ENCODE peak calls at places on chromosomes 7 and 10, in eight cellular contexts. C is cardiac muscle cell; J is NCI-H774; G is bronchial epithelial cell; K is activated naive CD4-positive, alpha-beta T cell treated with anti-CD3 and anti-CD28 coated beads for 36 hours; R is SW 1271; Q is central memory CD4-positive, alpha-beta T cell; H is HFF-Myc. P is an unnamed sample.

GRCh38 chr7:148941598-148942280 is 57.6 kb upstream of the EZH2 start:
- DNase-seq in C (peak), J (peak), G (peak), K (peak), R (peak), Q (peak), H (no peak), P (peak)

GRCh38 chr7:130293521-130293920 is 560 bp downstream of the CPA4 start:
- DNase-seq in C (no peak), J (no peak), G (no peak), K (no peak), R (no peak), Q (no peak), H (no peak), P (no peak)

GRCh38 chr7:30985756-30986155 is 22.0 kb downstream of the GHRHR start:
- DNase-seq in C (no peak), J (no peak), G (no peak), K (no peak), R (no peak), Q (no peak), H (no peak), P (no peak)

GRCh38 chr10:103765981-103766380 is 89.4 kb downstream of the SH3PXD2A start:
- DNase-seq in C (no peak), J (no peak), G (peak), K (peak), R (no peak), Q (peak), H (no peak), P (no peak)

GRCh38 chr7:158016171-158017087 is 571.2 kb downstream of the PTPRN2 start:
- DNase-seq in C (no peak), J (no peak), G (no peak), K (no peak), R (no peak), Q (no peak), H (no peak), P (no peak)

GRCh38 chr10:103786020-103786419 is 69.4 kb downstream of the SH3PXD2A start:
- DNase-seq in C (no peak), J (no peak), G (no peak), K (no peak), R (no peak), Q (no peak), H (no peak), P (no peak)

GRCh38 chr10:69439813-69440506 is 11.3 kb upstream of the TSPAN15 start:
- DNase-seq in C (peak), J (peak), G (peak), K (no peak), R (no peak), Q (no peak), H (no peak), P (peak)

GRCh38 chr7:146654048-146654447 is 537.4 kb downstream of the CNTNAP2 start:
- DNase-seq in C (no peak), J (peak), G (no peak), K (no peak), R (no peak), Q (no peak), H (no peak), P (no peak)

GRCh38 chr10:124160176-124160575 is 66.8 kb upstream of the CHST15 start:
- DNase-seq in C (no peak), J (no peak), G (no peak), K (no peak), R (no peak), Q (no peak), H (no peak), P (no peak)

GRCh38 chr7:158824028-158824427 is 5.3 kb downstream of the ESYT2 start:
- DNase-seq in C (peak), J (no peak), G (no peak), K (peak), R (no peak), Q (peak), H (no peak), P (no peak)

GRCh38 chr10:94115725-94116124 is 122.0 kb downstream of the PLCE1 start:
- DNase-seq in C (no peak), J (no peak), G (peak), K (no peak), R (no peak), Q (no peak), H (no peak), P (peak)

GRCh38 chr10:68208424-68209042 is 23.4 kb downstream of the ATOH7 start:
- DNase-seq in C (peak), J (peak), G (peak), K (peak), R (peak), Q (no peak), H (peak), P (peak)

GRCh38 chr10:15262036-15262713 is 93.7 kb upstream of the NMT2 start:
- DNase-seq in C (peak), J (no peak), G (peak), K (no peak), R (no peak), Q (no peak), H (no peak), P (peak)

GRCh38 chr7:143416565-143417149 is 8.0 kb upstream of the EPHA1 start:
- DNase-seq in C (peak), J (peak), G (peak), K (no peak), R (no peak), Q (peak), H (peak), P (peak)

GRCh38 chr7:51256244-51256781 is 60.3 kb downstream of the COBL start:
- DNase-seq in C (no peak), J (no peak), G (no peak), K (no peak), R (no peak), Q (no peak), H (no peak), P (no peak)

GRCh38 chr7:150398108-150398964 is 19.2 kb downstream of the ZNF775 start:
- DNase-seq in C (no peak), J (no peak), G (no peak), K (no peak), R (no peak), Q (no peak), H (no peak), P (no peak)